ENCODE peak calls at places on chromosomes 16 and 17, in ten cellular contexts. L is IMR-90; Y is effector memory CD4-positive, alpha-beta T cell; Z is endothelial cell of umbilical vein; G is adrenal gland; Q is A673; B is naive thymus-derived CD4-positive, alpha-beta T cell; P is suprapubic skin; M is colonic mucosa; A is neural progenitor cell. X is an unnamed sample.

GRCh38 chr17:27489045-27489715 is 32.9 kb downstream of the KSR1 start:
- DNase-seq in P (peak), A (no peak), L (peak), Z (no peak), Y (no peak), B (no peak), M (peak), G (peak), Q (peak), X (no peak)

GRCh38 chr16:84361546-84361945 is 6.8 kb upstream of the ATP2C2 start:
- DNase-seq in B (no peak), P (no peak), A (no peak), L (no peak), Z (no peak), G (no peak), Q (no peak), Y (no peak), M (no peak), X (no peak)

GRCh38 chr17:259341-259976 is 78.0 kb upstream of the DOC2B start:
- DNase-seq in L (no peak), G (peak), Q (no peak), Y (no peak), B (no peak), P (peak), M (peak), A (no peak), Z (peak), X (no peak)

GRCh38 chr16:84532299-84532724 is 27.9 kb upstream of the MEAK7 start:
- DNase-seq in M (no peak), Z (peak), Y (no peak), P (no peak), B (no peak), G (peak), A (peak), Q (no peak), L (peak), X (no peak)

GRCh38 chr16:70746040-70746707 is 54.8 kb downstream of the VAC14 start:
- DNase-seq in M (peak), Y (no peak), G (peak), L (peak), Z (peak), B (no peak), Q (peak), P (peak), A (no peak), X (no peak)

GRCh38 chr17:78621720-78622490 is 44.7 kb upstream of the DNAH17 start:
- DNase-seq in M (no peak), Y (no peak), Z (no peak), P (no peak), A (no peak), G (no peak), B (no peak), L (no peak), Q (no peak), X (no peak)

GRCh38 chr17:82832881-82833475 is 6.8 kb downstream of the ZNF750 start:
- DNase-seq in G (no peak), A (no peak), Y (no peak), L (no peak), M (no peak), Z (no peak), B (no peak), P (no peak), Q (no peak), X (no peak)

GRCh38 chr16:11135167-11135973 is 120.6 kb downstream of the SOCS1 start:
- DNase-seq in A (no peak), B (no peak), P (no peak), M (no peak), Y (no peak), Z (no peak), Q (no peak), G (no peak), L (peak), X (no peak)

GRCh38 chr17:34387566-34387965 is 24.5 kb upstream of the CCL1 start:
- DNase-seq in L (no peak), G (no peak), Q (no peak), Y (no peak), Z (no peak), A (no peak), B (no peak), M (no peak), P (no peak), X (no peak)

GRCh38 chr17:49990921-49991320 is 4.1 kb downstream of the DLX3 start:
- DNase-seq in B (no peak), Q (no peak), Y (no peak), A (no peak), G (no peak), M (no peak), P (no peak), Z (no peak), L (no peak), X (no peak)

GRCh38 chr16:2999929-3000328 is 12.8 kb upstream of the CLDN9 start:
- DNase-seq in Q (no peak), L (no peak), A (no peak), B (no peak), M (no peak), Z (no peak), P (no peak), G (no peak), Y (no peak), X (no peak)

GRCh38 chr16:14669776-14670175 is 24.3 kb downstream of the PLA2G10 start:
- DNase-seq in M (peak), Z (no peak), A (no peak), Q (no peak), Y (no peak), P (no peak), B (no peak), G (peak), L (no peak), X (no peak)

GRCh38 chr16:49441366-49441780 is 67.8 kb downstream of the C16orf78 start:
- DNase-seq in Q (peak), B (peak), Z (no peak), M (peak), G (peak), A (peak), L (no peak), Y (peak), P (peak), X (no peak)

GRCh38 chr16:1159973-1160772 is 7.3 kb downstream of the CACNA1H start:
- DNase-seq in Y (no peak), G (peak), M (no peak), Z (no peak), P (no peak), L (no peak), A (no peak), B (no peak), Q (no peak), X (no peak)

GRCh38 chr17:51214920-51215319 is 44.9 kb downstream of the MBTD1 start:
- DNase-seq in Q (no peak), M (no peak), Z (peak), P (no peak), L (no peak), B (no peak), Y (no peak), A (no peak), G (no peak), X (no peak)

GRCh38 chr17:65856865-65857264 is 295.4 kb upstream of the AXIN2 start:
- DNase-seq in P (no peak), B (no peak), M (no peak), Y (no peak), A (no peak), Q (no peak), L (peak), G (no peak), Z (no peak), X (no peak)

GRCh38 chr16:29784901-29785500 is 5.5 kb upstream of the KIF22 start:
- DNase-seq in B (peak), Z (peak), Q (peak), G (peak), M (peak), L (peak), Y (peak), P (peak), A (peak), X (peak)

GRCh38 chr17:58232707-58233156 is 5.7 kb upstream of the LPO start:
- DNase-seq in B (no peak), Z (no peak), P (no peak), A (no peak), Q (peak), L (peak), G (peak), M (no peak), Y (no peak), X (no peak)

DNA sequence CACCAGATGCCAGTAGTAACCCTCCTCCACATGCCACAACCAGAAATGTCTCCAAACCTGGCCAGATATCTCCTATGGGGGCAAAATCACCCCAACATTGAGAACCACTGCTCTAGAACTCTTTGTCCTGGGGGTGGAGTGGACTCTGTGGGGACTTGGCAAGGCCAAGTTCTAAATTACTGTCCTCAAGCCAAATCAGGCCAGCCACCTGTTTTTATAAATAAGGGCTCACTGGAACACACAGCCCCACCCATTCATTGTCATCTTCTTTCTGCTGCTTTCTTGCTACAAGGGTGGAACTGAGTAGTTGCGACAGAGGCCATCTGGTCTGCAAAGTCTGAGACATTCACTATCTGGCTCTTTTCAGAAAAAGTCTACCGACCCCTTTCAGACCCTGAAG is 26.8 kb upstream of the TMEM220 start:
- DNase-seq in B (no peak), A (no peak), M (peak), Z (no peak), L (no peak), Q (no peak), Y (no peak), G (no peak), P (no peak), X (no peak)
- H3K27ac ChIP-seq in B (no peak), A (no peak), M (peak), Z (no peak), L (no peak), Q (no peak), Y (no peak), G (no peak), P (no peak), X (no peak)

DNA sequence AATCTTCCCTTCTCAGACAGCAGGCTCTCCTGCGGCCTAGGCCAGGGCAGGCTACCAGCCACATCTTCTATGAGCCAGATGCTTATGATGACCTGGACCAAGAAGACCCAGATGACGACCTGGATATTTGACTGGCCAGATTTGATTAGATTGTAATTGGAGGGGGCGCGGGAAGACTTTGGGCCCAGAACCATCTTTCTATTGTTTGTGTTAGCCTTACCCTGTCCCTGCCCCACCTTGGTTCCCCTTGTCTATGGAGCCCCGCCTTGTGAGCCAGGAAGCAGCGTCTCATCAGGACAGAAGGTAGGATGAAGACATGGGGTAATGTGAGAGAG is 2.8 kb downstream of the CLDN7 start:
- DNase-seq in P (no peak), B (no peak), M (no peak), Z (no peak), G (no peak), L (no peak), Y (no peak), A (no peak), Q (no peak), X (no peak)
- H3K27ac ChIP-seq in P (no peak), B (no peak), M (peak), Z (no peak), G (no peak), L (no peak), Y (no peak), A (no peak), Q (peak), X (no peak)

DNA sequence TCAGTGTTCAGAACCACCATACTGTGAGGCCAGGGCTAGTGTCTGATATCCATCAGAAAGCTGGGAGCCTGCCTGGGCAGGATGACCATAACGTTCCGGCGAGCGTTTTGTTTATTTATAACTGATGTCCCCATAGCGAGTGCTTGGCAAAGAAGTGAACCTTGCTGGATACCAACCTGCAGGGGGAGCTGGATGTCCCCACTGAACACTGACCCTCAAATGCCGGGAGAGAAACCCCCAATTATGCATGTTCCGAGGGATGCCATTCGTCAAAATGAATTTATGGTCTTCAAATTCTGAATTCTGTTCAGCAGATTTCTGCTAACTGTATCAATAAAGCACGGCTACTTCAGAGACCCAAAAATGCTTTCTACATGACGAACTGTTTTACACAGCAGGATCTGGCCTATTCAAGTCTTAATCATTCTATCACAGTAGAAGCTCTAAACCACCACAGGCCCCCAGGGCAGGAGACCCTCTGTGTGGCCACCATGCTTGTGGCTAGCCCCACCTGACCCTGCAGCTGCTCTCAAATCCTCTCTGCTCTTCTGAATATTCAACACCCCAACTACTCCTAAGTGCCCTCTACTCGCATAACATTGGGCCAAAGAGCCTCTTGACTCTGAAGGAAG is 15.2 kb downstream of the MED24 start:
- DNase-seq in M (no peak), Y (no peak), B (no peak), L (peak), P (peak), Q (peak), Z (peak), A (peak), G (peak), X (no peak)
- H3K27ac ChIP-seq in M (no peak), Y (no peak), B (no peak), L (peak), P (peak), Q (no peak), Z (peak), A (no peak), G (no peak), X (no peak)

GRCh38 chr17:43039646-43040045 is 14.6 kb downstream of the RND2 start:
- DNase-seq in G (no peak), Q (no peak), L (no peak), Y (no peak), A (no peak), Z (no peak), M (no peak), B (no peak), P (no peak), X (no peak)

GRCh38 chr17:43030137-43030767 is 5.2 kb downstream of the RND2 start:
- DNase-seq in A (no peak), Z (no peak), B (no peak), G (no peak), P (no peak), Q (no peak), L (no peak), Y (no peak), M (no peak), X (no peak)

GRCh38 chr17:43033947-43034622 is 9.1 kb downstream of the RND2 start:
- DNase-seq in L (no peak), Y (no peak), A (peak), G (no peak), B (no peak), P (no peak), Z (no peak), M (no peak), Q (no peak), X (no peak)

GRCh38 chr17:43031666-43032065 is 6.6 kb downstream of the RND2 start:
- DNase-seq in A (no peak), Y (no peak), G (no peak), Z (no peak), P (no peak), L (no peak), B (no peak), Q (no peak), M (no peak), X (no peak)

DNA sequence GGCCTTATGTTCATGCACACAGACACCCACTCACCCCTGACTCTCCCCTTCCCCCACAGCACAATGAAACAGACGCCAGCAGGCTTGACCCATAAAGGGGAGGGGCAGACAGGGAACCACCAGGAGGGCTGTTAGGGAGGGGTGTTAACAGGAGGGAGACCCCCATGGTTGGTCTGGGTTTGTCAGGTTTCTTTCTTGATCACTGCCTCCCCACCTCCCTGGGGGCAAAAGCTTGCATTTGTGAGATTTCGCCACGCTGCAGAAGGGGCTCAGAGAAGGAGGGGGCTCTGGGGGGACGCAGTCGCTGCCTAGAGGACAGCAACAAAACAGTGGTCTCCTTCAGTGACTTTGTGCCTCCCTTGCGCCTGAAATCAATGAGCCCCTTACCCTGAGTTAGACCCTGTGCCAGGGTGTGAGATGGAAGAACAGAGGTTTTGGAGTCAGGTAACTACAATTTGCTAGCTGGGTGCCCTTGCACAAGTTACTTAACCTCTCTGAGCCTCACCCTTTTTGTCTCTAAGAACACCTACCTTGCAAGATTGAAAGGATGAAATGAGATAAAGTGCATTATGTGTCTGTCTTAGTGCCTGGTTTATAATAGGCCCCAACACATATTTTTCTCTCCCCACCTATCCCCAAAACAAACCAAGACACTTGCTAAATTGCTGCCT is 9.7 kb downstream of the RND2 start:
- DNase-seq in M (no peak), B (no peak), L (no peak), G (no peak), Q (no peak), A (no peak), Y (no peak), P (no peak), Z (no peak), X (no peak)
- H3K27ac ChIP-seq in M (no peak), B (no peak), L (no peak), G (no peak), Q (no peak), A (peak), Y (no peak), P (no peak), Z (no peak), X (no peak)

GRCh38 chr16:69428652-69429051 is 4.2 kb downstream of the CYB5B start:
- DNase-seq in M (no peak), Z (no peak), Y (no peak), Q (no peak), A (no peak), G (no peak), L (no peak), B (no peak), P (no peak), X (no peak)

GRCh38 chr16:69432069-69432468 is 7.7 kb downstream of the CYB5B start:
- DNase-seq in G (no peak), Y (no peak), Z (no peak), M (no peak), A (no peak), Q (no peak), L (no peak), P (no peak), B (no peak), X (no peak)

GRCh38 chr16:69438465-69438864 is 14.0 kb downstream of the CYB5B start:
- DNase-seq in G (no peak), P (no peak), Q (no peak), Y (no peak), L (no peak), Z (no peak), M (no peak), A (no peak), B (no peak), X (no peak)

GRCh38 chr16:69435977-69436729 is 11.7 kb downstream of the CYB5B start:
- DNase-seq in A (no peak), Q (peak), Z (peak), M (no peak), P (no peak), Y (no peak), B (no peak), G (no peak), L (no peak), X (no peak)

DNA sequence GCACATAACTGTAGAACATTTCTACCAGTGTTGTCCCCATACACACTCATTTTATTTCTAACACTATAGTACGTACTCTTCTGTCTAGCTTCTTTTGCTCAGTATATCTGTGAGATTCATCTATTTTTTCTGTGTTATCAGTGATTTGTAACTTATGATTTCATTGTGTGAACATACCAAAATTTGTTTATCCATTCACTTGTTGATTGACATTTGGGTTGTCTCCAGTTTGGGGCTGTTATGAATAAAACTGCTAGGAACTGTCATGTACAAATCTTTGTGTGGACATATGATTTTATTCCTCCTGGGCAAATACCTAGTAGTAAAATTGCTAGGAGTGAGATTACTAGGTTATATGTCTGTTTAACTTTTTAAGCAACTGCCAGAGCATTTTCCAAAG is 9.6 kb downstream of the CYB5B start:
- DNase-seq in B (no peak), Y (no peak), L (no peak), G (no peak), Q (no peak), P (no peak), M (no peak), A (no peak), Z (no peak), X (no peak)
- H3K27ac ChIP-seq in B (no peak), Y (no peak), L (no peak), G (no peak), Q (no peak), P (no peak), M (no peak), A (no peak), Z (no peak), X (no peak)

GRCh38 chr17:17694229-17695081 is 13.2 kb downstream of the RAI1 start:
- DNase-seq in P (peak), Y (peak), G (peak), L (peak), B (peak), M (peak), Z (peak), Q (peak), A (peak), X (peak)

GRCh38 chr17:17698371-17698770 is 17.1 kb downstream of the RAI1 start:
- DNase-seq in P (no peak), Z (no peak), Y (no peak), L (no peak), M (no peak), A (peak), Q (no peak), B (no peak), G (no peak), X (no peak)

GRCh38 chr17:17698869-17699351 is 17.7 kb downstream of the RAI1 start:
- DNase-seq in Y (no peak), A (peak), B (no peak), Q (peak), Z (peak), L (peak), M (no peak), G (peak), P (no peak), X (no peak)

GRCh38 chr17:17696075-17696474 is 14.8 kb downstream of the RAI1 start:
- DNase-seq in Q (no peak), L (no peak), B (no peak), P (no peak), Y (no peak), A (no peak), Z (no peak), G (no peak), M (no peak), X (no peak)

DNA sequence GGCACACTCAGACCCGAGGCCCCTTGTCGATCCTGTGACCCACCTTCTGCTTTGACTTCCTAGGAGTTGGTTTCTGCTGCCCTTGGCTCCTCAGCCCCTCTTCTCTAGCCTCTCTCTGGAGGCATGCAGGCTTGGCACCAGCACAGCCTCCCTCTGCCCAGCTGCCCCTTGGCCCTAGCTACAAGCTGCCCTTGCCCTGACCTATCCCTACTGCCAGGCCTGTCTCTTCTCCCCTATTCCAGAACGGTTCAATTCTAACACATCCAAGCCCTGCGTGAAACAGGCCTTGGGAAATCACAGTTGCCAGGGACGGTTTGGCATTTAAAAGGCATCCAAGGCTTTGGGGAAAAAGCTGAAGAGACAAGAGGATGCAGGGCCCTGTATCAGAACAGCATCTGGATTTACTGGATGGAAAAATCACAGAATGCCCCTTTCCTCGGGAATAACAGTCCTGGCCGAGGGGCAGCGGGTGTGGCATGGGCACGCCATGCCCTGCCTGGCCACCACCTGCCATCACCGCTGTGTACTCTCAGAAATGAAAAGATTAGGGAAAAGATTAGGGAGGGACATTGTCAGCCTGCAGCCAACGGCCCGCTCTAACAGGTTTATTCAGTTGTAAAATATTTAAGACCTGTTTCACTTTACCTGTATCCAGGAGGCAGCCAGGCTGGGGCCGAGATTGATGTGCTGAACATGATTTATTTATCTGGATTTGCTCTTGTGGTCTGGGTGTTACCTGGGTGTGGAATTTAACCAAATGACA is 15.8 kb downstream of the RAI1 start:
- DNase-seq in B (no peak), Y (no peak), A (no peak), P (no peak), Q (no peak), G (no peak), Z (no peak), M (peak), L (no peak), X (no peak)
- H3K27ac ChIP-seq in B (no peak), Y (no peak), A (no peak), P (peak), Q (peak), G (peak), Z (no peak), M (peak), L (peak), X (peak)

X was measured in caudate nucleus.